ENCODE peak calls at places on chromosomes 2 and 18, in five cellular contexts. D is H1, W is mesendoderm, O is IMR-90, Z is neuronal stem cell. C is an unnamed sample.

GRCh38 chr2:121489284-121489683 is 41.4 kb upstream of the RNU4ATAC start:
- DNase-seq in D (no peak), W (no peak), O (peak; percentile 68), Z (no peak), C (no peak)

GRCh38 chr2:99890616-99891259 is 251.7 kb downstream of the AFF3 start:
- DNase-seq in D (no peak), W (peak; percentile 45), O (no peak), Z (no peak), C (no peak)

GRCh38 chr2:170505631-170506270 is 209.4 kb upstream of the SP5 start:
- DNase-seq in D (no peak), W (peak; percentile 65), O (no peak), Z (no peak), C (no peak)

GRCh38 chr2:120844098-120844738 is 108.5 kb downstream of the GLI2 start:
- DNase-seq in D (no peak), W (no peak), O (no peak), Z (no peak), C (no peak)

GRCh38 chr2:54954158-54954557 is 96.1 kb downstream of the RTN4 start:
- DNase-seq in D (no peak), W (no peak), O (no peak), Z (no peak), C (no peak)

GRCh38 chr2:112714836-112715631 is 5.8 kb upstream of the NT5DC4 start:
- DNase-seq in D (no peak), W (no peak), O (peak; percentile 61), Z (no peak), C (no peak)

GRCh38 chr2:199987586-199987985 is 32.2 kb downstream of the MAIP1 start:
- DNase-seq in D (no peak), W (no peak), O (no peak), Z (no peak), C (no peak)

GRCh38 chr2:9846554-9846953 is 3.3 kb downstream of the TAF1B start:
- DNase-seq in D (no peak), W (no peak), O (peak; percentile 71), Z (no peak), C (no peak)

GRCh38 chr18:41745166-41746049 is 209.6 kb upstream of the PIK3C3 start:
- DNase-seq in D (peak; percentile 73), W (peak; percentile 79), O (peak; percentile 6), Z (peak; percentile 64), C (peak; percentile 75)

GRCh38 chr2:156192468-156192867 is 140.1 kb downstream of the NR4A2 start:
- DNase-seq in D (no peak), W (no peak), O (no peak), Z (no peak), C (no peak)

GRCh38 chr2:109487871-109488655 is 125.7 kb downstream of the SEPTIN10 start:
- DNase-seq in D (no peak), W (no peak), O (no peak), Z (no peak), C (no peak)
- H2BK5ac ChIP-seq in D (no peak overlapping the region), W (no peak overlapping the region), O (peak overlapping the region; percentile 88), Z (no peak overlapping the region), C (no peak overlapping the region)

GRCh38 chr2:138707424-138708074 is 72.6 kb downstream of the NXPH2 start:
- DNase-seq in D (no peak), W (no peak), O (peak; percentile 90), Z (no peak), C (no peak)
- H2BK5ac ChIP-seq in D (no peak overlapping the region), W (no peak overlapping the region), O (no peak overlapping the region), Z (no peak overlapping the region), C (no peak overlapping the region)

DNA sequence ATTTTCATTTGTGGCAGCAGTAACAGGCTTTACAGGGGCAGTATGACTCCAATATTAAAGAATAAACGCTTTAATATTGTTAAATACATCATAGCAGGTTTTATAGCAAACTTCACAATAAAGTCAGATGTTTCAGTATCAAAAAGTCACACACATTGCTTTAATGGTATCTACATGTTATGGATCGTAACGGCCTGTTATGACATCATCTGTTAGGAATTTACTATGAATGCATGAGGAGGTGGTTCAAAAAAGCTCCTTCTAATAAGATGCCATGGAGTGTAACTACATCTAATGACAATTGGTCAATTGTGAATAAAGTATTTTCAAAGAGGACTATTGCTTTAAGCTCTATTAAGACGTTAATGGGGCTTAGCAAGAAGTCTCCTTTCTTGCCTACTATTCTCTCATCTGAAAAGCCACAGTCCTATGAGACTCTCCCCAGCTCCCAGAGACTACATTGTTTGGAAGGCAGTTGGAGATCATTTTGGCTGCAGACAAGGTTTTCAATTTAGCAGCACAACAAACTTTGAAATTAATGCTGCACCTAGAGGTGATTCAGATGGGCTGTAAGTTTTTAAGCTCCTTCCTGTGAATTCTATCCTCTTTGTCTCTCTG is 300.7 kb upstream of the MEIS1 start:
- DNase-seq in D (no peak), W (peak; percentile 40), O (no peak), Z (no peak), C (no peak)
- H2BK5ac ChIP-seq in D (no peak overlapping the region), W (no peak overlapping the region), O (no peak overlapping the region), Z (no peak overlapping the region), C (no peak overlapping the region)

DNA sequence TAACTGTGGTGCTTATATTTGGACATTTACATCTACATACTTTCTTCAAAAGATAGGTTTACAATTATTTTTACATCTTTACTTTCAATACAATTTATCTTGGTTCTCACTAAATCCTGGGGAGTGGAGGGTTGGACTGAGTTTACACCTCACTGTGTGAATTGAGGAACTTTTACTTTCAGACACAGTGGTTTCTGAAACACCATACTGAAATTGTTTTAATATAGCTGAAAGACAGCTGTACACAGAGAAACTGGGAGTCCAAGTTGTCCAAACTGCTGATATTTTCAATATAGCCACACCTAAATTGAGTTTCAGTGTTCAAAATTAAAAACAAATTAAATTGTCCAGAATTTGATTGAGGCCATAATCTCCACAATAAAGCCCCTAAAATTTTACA is 16.8 kb downstream of the KCNH7 start:
- DNase-seq in D (no peak), W (no peak), O (no peak), Z (no peak), C (no peak)
- H2BK5ac ChIP-seq in D (no peak overlapping the region), W (no peak overlapping the region), O (no peak overlapping the region), Z (no peak overlapping the region), C (no peak overlapping the region)

GRCh38 chr2:85995648-85996529 is 107.1 kb upstream of the ST3GAL5 start:
- DNase-seq in D (no peak), W (no peak), O (no peak), Z (no peak), C (peak; percentile 17)
- H2BK5ac ChIP-seq in D (no peak overlapping the region), W (no peak overlapping the region), O (no peak overlapping the region), Z (peak overlapping the region; percentile 56), C (no peak overlapping the region)

GRCh38 chr2:678964-679363 is 1.8 kb upstream of the TMEM18 start:
- DNase-seq in D (no peak), W (no peak), O (no peak), Z (no peak), C (no peak)

GRCh38 chr2:676647-677055 is 555 bp downstream of the TMEM18 start:
- DNase-seq in D (no peak), W (peak; percentile 98), O (peak; percentile 98), Z (peak; percentile 98), C (peak; percentile 98)

GRCh38 chr2:675982-676646 is 1.1 kb downstream of the TMEM18 start:
- DNase-seq in D (peak; percentile 76), W (peak; percentile 96), O (peak; percentile 91), Z (no peak), C (peak; percentile 93)

GRCh38 chr2:675460-675859 is 1.7 kb downstream of the TMEM18 start:
- DNase-seq in D (no peak), W (no peak), O (peak; percentile 23), Z (no peak), C (no peak)

DNA sequence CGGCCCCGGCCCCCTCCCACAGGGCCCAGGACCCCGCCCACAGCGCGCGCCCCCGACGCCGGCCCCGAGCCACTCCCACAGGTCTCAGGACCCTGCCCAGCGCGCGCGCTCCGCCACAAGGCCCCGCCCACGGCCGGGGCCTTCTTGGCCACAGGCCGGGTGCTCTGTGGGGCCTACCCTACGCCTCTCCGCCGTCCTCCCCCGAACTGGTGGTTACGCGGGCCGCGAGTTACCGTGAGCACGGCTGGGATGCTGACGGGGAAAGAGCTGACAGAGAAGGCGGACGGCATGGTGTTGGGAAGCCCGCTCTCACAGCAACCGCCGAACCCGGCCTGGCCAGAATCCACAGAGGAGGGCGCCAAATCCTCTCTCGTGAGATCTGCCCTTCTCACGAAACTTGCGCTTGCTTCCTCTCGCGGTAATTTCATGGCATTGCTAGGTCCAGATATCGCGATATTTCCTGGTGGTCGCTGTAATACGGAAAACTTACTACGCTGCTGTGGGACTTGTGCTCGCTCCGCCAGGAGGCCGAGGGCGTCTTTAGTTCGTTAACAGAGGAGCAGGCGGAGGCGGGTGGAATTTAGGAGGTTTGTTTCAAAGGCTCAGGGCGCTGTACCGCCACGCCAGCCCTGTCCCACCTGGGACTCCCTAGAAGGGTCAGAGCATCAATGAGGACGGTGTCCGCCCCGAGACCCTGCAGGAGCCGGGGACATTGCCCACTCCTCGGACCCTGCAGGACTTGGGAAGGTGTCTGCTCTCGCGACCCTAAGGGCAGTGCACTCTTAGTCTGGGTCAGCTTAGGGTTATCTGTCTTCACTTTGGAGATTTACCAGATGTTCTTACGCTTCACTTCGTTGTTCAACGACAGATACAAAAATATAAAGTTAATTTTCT is at the start of gene TMEM18:
- DNase-seq in D (peak; percentile 97), W (peak; percentile 99), O (peak; percentile 99), Z (peak; percentile 98), C (peak; percentile 95)
- H2BK5ac ChIP-seq in D (peak within 1 kb of the TSS; percentile 100), W (peak within 1 kb of the TSS; percentile 84), O (peak within 1 kb of the TSS; percentile 99), Z (peak within 1 kb of the TSS; percentile 99), C (peak within 1 kb of the TSS; percentile 84)

GRCh38 chr2:160533482-160533881 is 39.9 kb upstream of the RBMS1 start:
- DNase-seq in D (no peak), W (no peak), O (no peak), Z (no peak), C (no peak)
- H2BK5ac ChIP-seq in D (no peak overlapping the region), W (no peak overlapping the region), O (no peak overlapping the region), Z (no peak overlapping the region), C (no peak overlapping the region)

GRCh38 chr18:40407913-40408312 is 1547.1 kb upstream of the PIK3C3 start:
- DNase-seq in D (no peak), W (no peak), O (peak; percentile 28), Z (no peak), C (no peak)

GRCh38 chr18:40402052-40402451 is 1553.0 kb upstream of the PIK3C3 start:
- DNase-seq in D (no peak), W (no peak), O (no peak), Z (no peak), C (no peak)

DNA sequence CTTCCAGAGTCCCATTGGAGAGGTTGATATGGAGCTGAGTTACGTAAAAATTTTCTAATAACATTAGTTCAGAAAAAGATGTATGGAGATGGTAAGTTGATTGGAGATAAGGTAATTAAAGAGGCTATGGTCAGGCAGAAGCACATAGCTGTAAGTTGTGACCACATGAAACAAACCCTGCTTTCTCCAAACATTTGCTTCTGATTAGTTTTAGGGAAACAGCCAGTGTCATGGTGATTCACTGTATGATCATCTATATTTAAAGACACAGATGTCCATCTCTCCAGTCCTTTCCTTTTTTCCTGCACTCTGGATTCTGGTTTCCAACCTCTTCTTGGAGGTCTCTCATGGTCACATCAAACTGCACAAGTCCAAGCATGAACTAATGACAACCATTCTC is 1550.8 kb upstream of the PIK3C3 start:
- DNase-seq in D (no peak), W (no peak), O (peak; percentile 54), Z (no peak), C (no peak)
- H2BK5ac ChIP-seq in D (no peak overlapping the region), W (no peak overlapping the region), O (peak overlapping the region; percentile 26), Z (no peak overlapping the region), C (no peak overlapping the region)